ENCODE peak calls at places on chromosomes 7 and 10, in seven cellular contexts. V is GM12878, T is K562, B is SK-N-SH, Y is GM12891, X is HepG2, W is H1. P is an unnamed sample.
A peak's percentile ranks its signal among the peaks of the same experiment; 100 is the strongest.

GRCh38 chr7:64959072-64959747 is 31.6 kb downstream of the ZNF117 start:
- DNase-seq in V (no peak), T (no peak), B (no peak), Y (no peak), X (peak; percentile 24), W (no peak), P (no peak)

GRCh38 chr10:21317902-21318301 is 207.6 kb downstream of the SKIDA1 start:
- DNase-seq in V (no peak), T (no peak), B (no peak), Y (no peak), X (no peak), W (no peak), P (no peak)

GRCh38 chr10:123087786-123088185 is 48.0 kb upstream of the HMX3 start:
- DNase-seq in V (no peak), T (no peak), B (no peak), Y (no peak), X (no peak), W (no peak), P (no peak)

GRCh38 chr10:16816142-16816541 is 1.1 kb downstream of the RSU1 start:
- DNase-seq in V (no peak), T (peak; percentile 18), B (peak; percentile 9), Y (no peak), X (no peak), W (no peak), P (no peak)

GRCh38 chr10:103502849-103503660 is 9.6 kb downstream of the NEURL1 start:
- DNase-seq in V (no peak), T (no peak), B (peak; percentile 91), Y (no peak), X (no peak), W (no peak), P (no peak)

GRCh38 chr10:68811367-68812009 is 15.8 kb upstream of the STOX1 start:
- DNase-seq in V (no peak), T (no peak), B (no peak), Y (no peak), X (no peak), W (no peak), P (no peak)

GRCh38 chr7:9083837-9084236 is 650.4 kb downstream of the NXPH1 start:
- DNase-seq in V (no peak), T (no peak), B (peak; percentile 24), Y (no peak), X (no peak), W (no peak), P (no peak)

GRCh38 chr7:84614821-84615506 is 420.4 kb upstream of the SEMA3A start:
- DNase-seq in V (no peak), T (no peak), B (no peak), Y (no peak), X (no peak), W (no peak), P (no peak)

GRCh38 chr7:98341106-98341505 is 59.6 kb downstream of the BRI3 start:
- DNase-seq in V (no peak), T (no peak), B (no peak), Y (no peak), X (no peak), W (no peak), P (no peak)

DNA sequence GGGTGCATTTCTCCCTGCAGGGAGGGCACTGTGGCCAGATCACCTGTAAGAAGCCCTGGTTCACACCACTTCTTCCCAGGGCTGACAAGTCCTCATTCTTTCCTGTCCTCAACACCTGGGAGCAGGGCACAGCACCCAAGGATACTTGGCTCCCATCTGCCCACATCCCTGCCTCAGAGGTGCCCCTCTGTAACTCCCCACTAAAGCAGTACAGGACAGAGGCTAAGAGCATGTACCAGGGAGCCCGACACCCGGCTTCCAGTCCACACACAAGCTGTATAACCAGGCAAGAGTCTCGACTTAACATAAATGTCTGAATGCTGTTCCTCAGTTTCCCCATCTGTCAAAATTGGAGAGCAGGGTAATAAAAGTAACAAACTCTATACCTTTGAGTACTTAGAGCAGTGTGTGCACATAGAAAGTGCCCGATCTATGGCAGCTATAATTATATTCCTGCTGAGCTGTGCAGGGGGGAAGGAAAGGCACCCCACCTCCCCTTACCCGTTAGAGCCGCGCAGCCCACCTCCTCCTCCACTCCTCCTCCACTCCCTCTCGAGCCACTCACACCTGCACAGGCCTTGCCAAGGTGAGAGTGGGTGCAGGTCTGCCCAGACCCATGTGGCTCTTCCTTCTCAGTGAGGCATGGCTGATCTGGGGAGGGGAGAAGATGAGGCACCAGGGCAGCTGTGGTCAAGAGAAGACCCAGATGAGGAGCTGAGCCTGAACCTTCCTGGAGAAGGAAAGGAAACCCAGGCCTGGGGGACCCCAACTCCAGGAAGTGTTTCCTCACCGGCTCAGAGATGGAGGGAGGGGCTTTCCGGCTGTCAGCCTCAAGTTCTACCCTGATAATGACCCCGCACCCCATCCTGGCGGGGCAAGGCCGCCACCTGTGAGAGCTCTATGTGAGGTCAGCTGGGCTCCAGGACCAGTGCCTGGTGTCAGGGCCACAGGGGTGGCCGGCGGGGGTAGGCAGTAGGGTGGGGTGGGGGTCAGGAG is 22.6 kb downstream of the PODXL start:
- DNase-seq in V (no peak), T (no peak), B (no peak), Y (no peak), X (no peak), W (no peak), P (no peak)
- TF ChIP-seq POLR2AphosphoS5 in V (no peak), T (no peak), B (no peak), Y (no peak), X (no peak), W (no peak), P (no peak)

GRCh38 chr10:74026428-74026979 is 28.6 kb downstream of the VCL start:
- DNase-seq in V (no peak), T (no peak), B (no peak), Y (no peak), X (no peak), W (no peak), P (no peak)
- TF ChIP-seq TAF1 in V (no peak), T (no peak), B (no peak), Y (no peak), X (no peak), W (no peak), P (no peak)

DNA sequence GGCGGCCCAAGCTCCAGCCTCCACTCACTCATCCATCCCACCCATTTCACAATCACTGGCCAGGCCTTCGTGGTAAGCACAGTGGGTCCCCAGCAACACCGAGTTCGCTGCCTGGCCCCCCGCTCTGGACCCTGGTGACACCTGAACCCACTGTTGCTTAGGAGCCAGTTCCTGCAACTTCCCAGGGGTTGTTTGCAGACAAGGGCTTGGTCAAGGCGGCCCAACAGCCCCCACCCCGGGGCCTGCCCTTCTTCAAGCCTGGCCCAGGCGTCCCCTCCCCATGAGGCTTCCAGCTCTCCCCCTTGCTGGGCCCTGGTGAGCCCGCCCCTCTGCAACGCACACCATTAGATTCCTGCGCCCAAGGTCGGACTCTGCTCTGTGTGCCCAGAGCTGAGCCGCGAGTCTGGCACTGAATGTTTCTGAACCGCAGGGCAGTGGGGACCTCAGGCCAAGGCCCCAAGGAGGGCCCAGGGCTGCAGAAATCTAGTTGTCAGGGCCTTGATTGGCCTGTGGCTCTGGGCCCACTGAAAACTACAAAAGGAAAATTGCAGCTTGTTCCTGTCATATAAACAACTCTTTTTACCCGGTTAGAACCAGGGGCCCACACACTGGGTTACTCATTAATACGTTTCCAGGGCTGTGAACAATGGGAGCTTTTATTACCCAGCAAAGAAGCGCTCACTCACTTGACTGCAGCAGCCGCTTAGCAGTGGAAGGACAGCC is 2.1 kb upstream of the COX19 start:
- DNase-seq in V (peak; percentile 56), T (no peak), B (no peak), Y (no peak), X (peak; percentile 98), W (no peak), P (no peak)
- TF ChIP-seq POLR2AphosphoS5 in V (no peak), T (no peak), B (no peak), Y (no peak), X (peak; percentile 77), W (no peak), P (no peak)

GRCh38 chr10:35606423-35606822 is 1.3 kb downstream of the GJD4 start:
- DNase-seq in V (no peak), T (no peak), B (no peak), Y (no peak), X (no peak), W (no peak), P (no peak)

GRCh38 chr10:35605191-35605590 is at the start of gene GJD4:
- DNase-seq in V (no peak), T (peak; percentile 34), B (no peak), Y (no peak), X (no peak), W (no peak), P (no peak)

GRCh38 chr10:35611750-35612149 is 6.6 kb downstream of the GJD4 start:
- DNase-seq in V (no peak), T (peak; percentile 17), B (no peak), Y (no peak), X (peak; percentile 20), W (no peak), P (no peak)

GRCh38 chr10:35608317-35608672 is 3.2 kb downstream of the GJD4 start:
- DNase-seq in V (no peak), T (no peak), B (no peak), Y (peak; percentile 16), X (no peak), W (no peak), P (no peak)

GRCh38 chr10:35607475-35608316 is 2.6 kb downstream of the GJD4 start:
- DNase-seq in V (no peak), T (no peak), B (peak; percentile 71), Y (peak; percentile 20), X (no peak), W (no peak), P (no peak)
- TF ChIP-seq TAF1 in V (no peak), T (no peak), B (no peak), Y (no peak), X (no peak), W (no peak), P (no peak)

P was measured in GM12892.